ENCODE peak calls at places on chromosomes 12 and 14, in four cellular contexts. One of them, this sample, is unnamed.

GRCh38 chr14:24145219-24145618 is 1.2 kb downstream of the PSME2 start:
- DNase-seq in cardiac septum: no peak
- DNase-seq in T-helper 1 cell: no peak
- DNase-seq in stimulated activated CD8-positive, alpha-beta memory T cell treated with anti-CD3 and anti-CD28 coated beads, Interleukin-15, amount 100 ng/mL, for 24 hours: no peak
- DNase-seq in this sample: no peak

GRCh38 chr14:67420102-67420739 is 8.3 kb upstream of the PLEK2 start:
- DNase-seq in cardiac septum: no peak
- DNase-seq in T-helper 1 cell: no peak
- DNase-seq in stimulated activated CD8-positive, alpha-beta memory T cell treated with anti-CD3 and anti-CD28 coated beads, Interleukin-15, amount 100 ng/mL, for 24 hours: no peak
- DNase-seq in this sample: no peak

GRCh38 chr14:48127674-48128073 is 452.3 kb upstream of the MDGA2 start:
- DNase-seq in cardiac septum: no peak
- DNase-seq in T-helper 1 cell: no peak
- DNase-seq in stimulated activated CD8-positive, alpha-beta memory T cell treated with anti-CD3 and anti-CD28 coated beads, Interleukin-15, amount 100 ng/mL, for 24 hours: no peak
- DNase-seq in this sample: no peak

GRCh38 chr14:59262717-59263469 is 74.4 kb downstream of the DAAM1 start:
- DNase-seq in cardiac septum: no peak
- DNase-seq in T-helper 1 cell: no peak
- DNase-seq in stimulated activated CD8-positive, alpha-beta memory T cell treated with anti-CD3 and anti-CD28 coated beads, Interleukin-15, amount 100 ng/mL, for 24 hours: no peak
- DNase-seq in this sample: no peak

GRCh38 chr14:62691613-62692489 is 353.4 kb downstream of the KCNH5 start:
- DNase-seq in cardiac septum: no peak
- DNase-seq in T-helper 1 cell: no peak
- DNase-seq in stimulated activated CD8-positive, alpha-beta memory T cell treated with anti-CD3 and anti-CD28 coated beads, Interleukin-15, amount 100 ng/mL, for 24 hours: no peak
- DNase-seq in this sample: no peak

GRCh38 chr12:48202766-48203165 is 326 bp downstream of the OR10AD1 start:
- DNase-seq in cardiac septum: no peak
- DNase-seq in T-helper 1 cell: no peak
- DNase-seq in stimulated activated CD8-positive, alpha-beta memory T cell treated with anti-CD3 and anti-CD28 coated beads, Interleukin-15, amount 100 ng/mL, for 24 hours: no peak
- DNase-seq in this sample: no peak

GRCh38 chr14:65604535-65604934 is 192.0 kb downstream of the FUT8 start:
- DNase-seq in cardiac septum: no peak
- DNase-seq in T-helper 1 cell: no peak
- DNase-seq in stimulated activated CD8-positive, alpha-beta memory T cell treated with anti-CD3 and anti-CD28 coated beads, Interleukin-15, amount 100 ng/mL, for 24 hours: no peak
- DNase-seq in this sample: no peak

GRCh38 chr14:101733211-101733610 is 28.3 kb upstream of the PPP2R5C start:
- DNase-seq in cardiac septum: no peak
- DNase-seq in T-helper 1 cell: no peak
- DNase-seq in stimulated activated CD8-positive, alpha-beta memory T cell treated with anti-CD3 and anti-CD28 coated beads, Interleukin-15, amount 100 ng/mL, for 24 hours: no peak
- DNase-seq in this sample: no peak

GRCh38 chr14:64060648-64061096 is 207.9 kb downstream of the SYNE2 start:
- DNase-seq in cardiac septum: no peak
- DNase-seq in T-helper 1 cell: no peak
- DNase-seq in stimulated activated CD8-positive, alpha-beta memory T cell treated with anti-CD3 and anti-CD28 coated beads, Interleukin-15, amount 100 ng/mL, for 24 hours: no peak
- DNase-seq in this sample: no peak

GRCh38 chr14:76710093-76711010 is 50.9 kb upstream of the VASH1 start:
- DNase-seq in cardiac septum: no peak
- DNase-seq in T-helper 1 cell: no peak
- DNase-seq in stimulated activated CD8-positive, alpha-beta memory T cell treated with anti-CD3 and anti-CD28 coated beads, Interleukin-15, amount 100 ng/mL, for 24 hours: no peak
- DNase-seq in this sample: peak

GRCh38 chr14:104185916-104186495 is 47.6 kb downstream of the KIF26A start:
- DNase-seq in cardiac septum: no peak
- DNase-seq in T-helper 1 cell: no peak
- DNase-seq in stimulated activated CD8-positive, alpha-beta memory T cell treated with anti-CD3 and anti-CD28 coated beads, Interleukin-15, amount 100 ng/mL, for 24 hours: no peak
- DNase-seq in this sample: no peak

GRCh38 chr12:55707841-55708694 is at the start of gene ITGA7:
- DNase-seq in cardiac septum: peak
- DNase-seq in T-helper 1 cell: peak
- DNase-seq in stimulated activated CD8-positive, alpha-beta memory T cell treated with anti-CD3 and anti-CD28 coated beads, Interleukin-15, amount 100 ng/mL, for 24 hours: no peak
- DNase-seq in this sample: peak

This sample was measured in ovary.